ENCODE peak calls at places on chromosomes 2 and 18, in ten cellular contexts. F is heart left ventricle; G is neural progenitor cell; E is fibroblast of lung; Y is cardiac muscle cell; H is CD4-positive, alpha-beta memory T cell; X is adipocyte; B is ovary; V is CD8-positive, alpha-beta T cell; Z is psoas muscle. N is an unnamed sample. For H3K4me1, the result is how much of the 10 kb centered on the place peaks cover.

GRCh38 chr2:90077948-90078347 is 1386.5 kb downstream of the RPIA start:
- DNase-seq in G (no peak), B (no peak), V (no peak), Y (no peak), H (no peak), E (no peak), Z (no peak), X (no peak), F (no peak), N (no peak)

GRCh38 chr2:44549856-44550255 is 188.1 kb downstream of the CAMKMT start:
- DNase-seq in B (no peak), Z (no peak), F (no peak), G (no peak), H (no peak), E (peak), Y (no peak), V (no peak), X (no peak), N (no peak)

GRCh38 chr2:38176619-38177021 is 100.7 kb upstream of the CYP1B1 start:
- DNase-seq in H (no peak), Z (no peak), F (no peak), E (peak), B (no peak), G (no peak), X (peak), Y (no peak), V (no peak), N (no peak)

GRCh38 chr2:33782395-33783239 is 183.5 kb upstream of the FAM98A start:
- DNase-seq in V (no peak), H (no peak), X (no peak), F (no peak), Z (no peak), E (no peak), B (no peak), G (peak), Y (no peak), N (no peak)

GRCh38 chr2:143635302-143635701 is 506.1 kb downstream of the ARHGAP15 start:
- DNase-seq in V (no peak), Z (no peak), H (no peak), B (no peak), E (no peak), X (no peak), G (no peak), Y (peak), F (no peak), N (no peak)

GRCh38 chr2:188693111-188693510 is 281.1 kb upstream of the COL3A1 start:
- DNase-seq in Y (no peak), E (no peak), F (peak), V (no peak), Z (no peak), H (no peak), X (no peak), B (no peak), G (no peak), N (no peak)

GRCh38 chr2:127575185-127575765 is 39.8 kb downstream of the MYO7B start:
- DNase-seq in H (no peak), F (no peak), V (no peak), E (no peak), Y (no peak), X (no peak), G (no peak), B (no peak), Z (no peak), N (no peak)

GRCh38 chr2:139465789-139466188 is 685.6 kb upstream of the NXPH2 start:
- DNase-seq in B (no peak), Z (no peak), H (no peak), F (no peak), E (no peak), G (no peak), Y (no peak), V (no peak), X (no peak), N (no peak)

GRCh38 chr2:216414772-216415319 is 2.6 kb downstream of the SMARCAL1 start:
- DNase-seq in Z (no peak), B (no peak), G (no peak), H (no peak), V (no peak), E (no peak), F (no peak), X (no peak), Y (no peak), N (no peak)

GRCh38 chr2:233146194-233146593 is 86.1 kb downstream of the INPP5D start:
- DNase-seq in F (no peak), E (no peak), G (no peak), B (no peak), H (no peak), X (no peak), Y (no peak), Z (no peak), V (no peak), N (no peak)

GRCh38 chr2:17543848-17544645 is 3.6 kb downstream of the VSNL1 start:
- DNase-seq in H (no peak), B (no peak), F (no peak), Y (no peak), G (peak), X (peak), V (no peak), Z (no peak), E (peak), N (no peak)

GRCh38 chr2:65471409-65471808 is 39.0 kb upstream of the SPRED2 start:
- DNase-seq in G (no peak), X (no peak), H (no peak), E (no peak), B (no peak), F (no peak), Z (no peak), V (no peak), Y (no peak), N (no peak)

GRCh38 chr2:3575534-3576324 is 669 bp downstream of the RPS7 start:
- DNase-seq in V (peak), E (no peak), X (peak), H (peak), F (no peak), Y (peak), G (no peak), B (no peak), Z (peak), N (no peak)

GRCh38 chr2:3626118-3626816 is 31.4 kb downstream of the COLEC11 start:
- DNase-seq in G (no peak), H (no peak), X (no peak), F (no peak), B (no peak), E (no peak), V (no peak), Y (peak), Z (no peak), N (peak)

GRCh38 chr2:156619021-156619539 is 182.9 kb downstream of the GPD2 start:
- DNase-seq in B (no peak), E (no peak), X (no peak), Z (no peak), H (no peak), V (no peak), Y (no peak), F (no peak), G (no peak), N (no peak)

GRCh38 chr2:209663149-209663548 is 108.5 kb upstream of the UNC80 start:
- DNase-seq in H (no peak), V (no peak), Z (no peak), X (peak), Y (peak), B (no peak), E (peak), G (peak), F (no peak), N (no peak)

GRCh38 chr2:23689891-23690290 is 237.0 kb downstream of the ATAD2B start:
- DNase-seq in V (no peak), F (peak), B (no peak), G (peak), Y (no peak), Z (peak), H (no peak), X (no peak), E (no peak), N (no peak)

GRCh38 chr2:44954902-44955592 is 13.5 kb downstream of the SIX3 start:
- DNase-seq in Z (no peak), Y (no peak), G (peak), B (no peak), F (no peak), H (no peak), X (peak), E (no peak), V (no peak), N (no peak)

GRCh38 chr2:16014041-16014787 is 73.9 kb downstream of the MYCN start:
- DNase-seq in Z (no peak), G (no peak), V (no peak), Y (no peak), F (no peak), B (no peak), X (no peak), E (no peak), H (no peak), N (no peak)

GRCh38 chr2:109614715-109615636 is 812 bp downstream of the SOWAHC start:
- DNase-seq in Z (peak), H (no peak), Y (peak), B (peak), F (peak), X (peak), E (peak), G (peak), V (no peak), N (peak)

GRCh38 chr2:120177973-120178372 is 45.2 kb downstream of the TMEM185B start:
- DNase-seq in F (no peak), Z (no peak), V (no peak), G (peak), Y (no peak), H (no peak), E (no peak), B (no peak), X (no peak), N (no peak)
- H3K4me3 ChIP-seq in F (no peak), Z (no peak), V (peak), G (no peak), Y (no peak), H (no peak), E (no peak), B (no peak), X (no peak), N (no peak)

DNA sequence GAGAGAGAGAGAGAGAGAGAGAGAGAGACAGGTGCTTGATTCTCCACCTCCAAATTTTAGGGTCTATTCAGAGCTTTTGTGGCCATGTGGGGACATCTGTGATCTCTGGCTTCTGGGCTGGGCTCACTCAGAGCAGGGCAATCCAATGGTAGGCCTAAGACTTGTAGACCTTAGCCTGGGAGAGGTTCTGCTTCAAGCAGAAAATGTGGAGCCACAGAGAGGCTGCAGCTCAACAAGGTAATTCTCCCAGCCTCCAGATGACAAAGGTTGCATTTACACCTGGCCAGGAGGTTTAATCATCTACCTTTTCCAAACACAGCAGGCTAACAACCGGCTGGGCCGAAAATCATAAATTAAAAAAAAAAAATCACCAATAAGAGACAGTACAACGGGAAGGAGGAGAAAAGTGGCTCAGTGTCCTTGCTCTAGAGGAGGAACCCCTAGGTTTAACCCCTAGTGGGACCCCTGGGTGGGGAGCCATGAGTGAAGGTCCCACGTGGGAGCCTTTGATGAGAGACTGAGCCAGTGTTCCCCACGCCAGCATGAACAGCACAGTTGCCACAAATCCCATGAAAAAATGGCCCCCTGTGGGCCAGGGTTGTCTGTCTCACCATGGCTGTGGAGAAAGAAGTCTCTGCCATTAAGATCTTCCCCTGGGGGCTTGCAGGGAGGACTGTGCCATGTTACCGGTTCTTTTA is 124.0 kb upstream of the GATA6 start:
- DNase-seq in E (no peak), F (no peak), V (no peak), G (no peak), X (no peak), Y (no peak), Z (no peak), H (no peak), B (no peak), N (no peak)
- H3K4me1 ChIP-seq in E (under half), F (under half), V (under half), G (under half), X (under half), Y (under half), Z (under half), H (under half), B (under half), N (under half)

DNA sequence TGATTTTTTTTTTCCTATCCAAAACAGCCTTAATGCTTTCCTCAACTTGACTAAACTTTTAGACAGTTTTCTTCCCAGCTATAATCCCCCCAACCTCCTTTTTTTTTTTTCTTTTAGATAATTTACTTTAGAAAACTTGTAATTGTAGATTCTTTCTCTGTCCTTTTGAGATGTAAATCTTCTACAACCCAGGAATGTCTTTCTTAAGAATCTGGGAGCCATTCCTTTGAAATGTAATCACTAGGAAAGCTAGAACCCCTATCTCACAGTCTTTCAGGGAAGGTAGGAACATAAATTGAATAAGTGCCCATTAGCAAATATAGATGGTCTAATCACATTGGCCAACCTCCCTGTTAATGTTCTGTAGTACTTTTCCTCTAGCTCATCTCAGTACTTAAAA is 285.4 kb downstream of the NUP35 start:
- DNase-seq in V (no peak), E (no peak), X (no peak), Y (no peak), Z (no peak), G (no peak), H (no peak), B (no peak), F (no peak), N (no peak)
- H3K4me3 ChIP-seq in V (no peak), E (no peak), X (no peak), Y (no peak), Z (no peak), G (no peak), H (no peak), B (no peak), F (no peak), N (no peak)

DNA sequence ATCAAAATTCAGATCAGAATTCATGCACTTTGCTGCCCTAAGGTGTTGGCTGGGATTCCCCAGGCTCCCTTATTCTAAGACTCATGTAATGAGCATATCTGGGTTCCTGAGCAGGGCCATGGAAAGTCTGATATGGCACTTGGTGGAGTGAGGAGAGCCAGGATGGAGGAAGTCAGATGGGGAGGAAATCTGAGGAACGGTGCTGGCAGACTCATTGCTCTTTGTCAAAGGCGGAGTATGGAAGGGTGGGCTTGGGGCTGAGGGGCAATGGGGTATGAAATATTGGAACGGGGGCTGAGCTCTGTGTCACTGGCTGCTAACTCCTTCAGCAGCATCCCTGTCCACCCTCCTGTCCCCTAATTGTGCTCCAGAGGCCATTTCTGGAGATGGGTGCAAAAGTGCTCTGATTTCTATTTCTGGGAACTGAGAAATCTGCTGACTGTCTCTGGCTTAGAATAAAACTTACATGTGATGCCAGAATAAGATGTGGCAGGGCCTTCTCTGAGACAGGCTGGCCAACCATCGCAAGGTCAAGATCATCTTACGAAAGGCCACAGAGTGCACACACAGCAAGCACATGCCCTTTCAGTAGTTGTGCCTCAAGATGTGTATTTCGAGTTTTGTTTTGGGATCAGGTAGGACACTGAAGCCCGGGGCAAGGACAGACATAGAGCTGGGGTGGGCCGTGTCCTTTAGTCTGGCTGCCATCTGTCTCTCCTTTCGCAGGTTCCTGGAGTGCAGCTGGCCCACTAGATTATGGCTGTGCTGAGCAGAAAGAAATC is 480.0 kb upstream of the HS6ST1 start:
- DNase-seq in F (no peak), X (no peak), E (no peak), Z (no peak), H (no peak), Y (no peak), B (no peak), G (no peak), V (no peak), N (no peak)
- H3K4me1 ChIP-seq in F (under half), X (under half), E (under half), Z (under half), H (under half), Y (under half), B (under half), G (under half), V (under half), N (under half)

GRCh38 chr2:171523969-171524401 is 1.7 kb downstream of the CYBRD1 start:
- DNase-seq in F (no peak), B (no peak), Z (no peak), G (peak), E (peak), Y (peak), X (peak), H (no peak), V (no peak), N (no peak)
- H3K4me3 ChIP-seq in F (peak), B (peak), Z (peak), G (peak), E (peak), Y (peak), X (peak), H (no peak), V (no peak), N (peak)

GRCh38 chr2:136056077-136056688 is 61.8 kb downstream of the CXCR4 start:
- DNase-seq in V (no peak), Y (no peak), E (no peak), G (no peak), F (no peak), X (no peak), Z (no peak), H (no peak), B (no peak), N (no peak)
- H3K4me1 ChIP-seq in V (half or more), Y (under half), E (under half), G (under half), F (under half), X (under half), Z (under half), H (half or more), B (under half), N (under half)

GRCh38 chr18:9965711-9966624 is 52.2 kb downstream of the VAPA start:
- DNase-seq in X (no peak), E (peak), V (no peak), Z (no peak), Y (no peak), F (no peak), G (no peak), H (no peak), B (no peak), N (no peak)

GRCh38 chr18:9973461-9973860 is 59.6 kb downstream of the VAPA start:
- DNase-seq in B (no peak), Z (no peak), X (no peak), V (no peak), G (no peak), H (no peak), F (no peak), E (no peak), Y (no peak), N (no peak)

GRCh38 chr18:9971313-9971920 is 57.6 kb downstream of the VAPA start:
- DNase-seq in H (peak), Y (peak), Z (peak), V (peak), E (peak), F (no peak), X (peak), B (peak), G (peak), N (no peak)

GRCh38 chr18:9969247-9969646 is 55.4 kb downstream of the VAPA start:
- DNase-seq in E (no peak), Y (no peak), F (no peak), X (no peak), G (no peak), B (no peak), Z (no peak), H (no peak), V (no peak), N (no peak)

GRCh38 chr18:9968081-9968848 is 54.4 kb downstream of the VAPA start:
- DNase-seq in E (peak), X (no peak), F (no peak), Y (no peak), Z (no peak), V (no peak), H (no peak), G (no peak), B (no peak), N (no peak)
- H3K4me3 ChIP-seq in E (no peak), X (no peak), F (no peak), Y (no peak), Z (no peak), V (no peak), H (no peak), G (no peak), B (no peak), N (no peak)

GRCh38 chr2:55010149-55010591 is 40.1 kb downstream of the RTN4 start:
- DNase-seq in Z (peak), X (peak), E (peak), V (peak), G (peak), F (no peak), H (peak), Y (no peak), B (no peak), N (no peak)

GRCh38 chr2:55013936-55014335 is 36.3 kb downstream of the RTN4 start:
- DNase-seq in G (no peak), Z (no peak), Y (no peak), E (no peak), H (no peak), V (no peak), B (no peak), X (no peak), F (no peak), N (no peak)

GRCh38 chr2:55012648-55013484 is 37.4 kb downstream of the RTN4 start:
- DNase-seq in Z (no peak), E (no peak), Y (no peak), G (no peak), X (no peak), H (no peak), B (no peak), V (no peak), F (no peak), N (no peak)

GRCh38 chr2:55010915-55011314 is 39.3 kb downstream of the RTN4 start:
- DNase-seq in V (no peak), E (peak), Z (peak), F (no peak), Y (no peak), X (peak), G (no peak), B (no peak), H (no peak), N (no peak)

GRCh38 chr2:55011741-55012574 is 38.3 kb downstream of the RTN4 start:
- DNase-seq in F (no peak), G (no peak), H (no peak), Y (no peak), V (no peak), Z (no peak), E (no peak), B (no peak), X (no peak), N (no peak)
- H3K4me1 ChIP-seq in F (half or more), G (under half), H (half or more), Y (half or more), V (under half), Z (under half), E (under half), B (under half), X (half or more), N (under half)

DNA sequence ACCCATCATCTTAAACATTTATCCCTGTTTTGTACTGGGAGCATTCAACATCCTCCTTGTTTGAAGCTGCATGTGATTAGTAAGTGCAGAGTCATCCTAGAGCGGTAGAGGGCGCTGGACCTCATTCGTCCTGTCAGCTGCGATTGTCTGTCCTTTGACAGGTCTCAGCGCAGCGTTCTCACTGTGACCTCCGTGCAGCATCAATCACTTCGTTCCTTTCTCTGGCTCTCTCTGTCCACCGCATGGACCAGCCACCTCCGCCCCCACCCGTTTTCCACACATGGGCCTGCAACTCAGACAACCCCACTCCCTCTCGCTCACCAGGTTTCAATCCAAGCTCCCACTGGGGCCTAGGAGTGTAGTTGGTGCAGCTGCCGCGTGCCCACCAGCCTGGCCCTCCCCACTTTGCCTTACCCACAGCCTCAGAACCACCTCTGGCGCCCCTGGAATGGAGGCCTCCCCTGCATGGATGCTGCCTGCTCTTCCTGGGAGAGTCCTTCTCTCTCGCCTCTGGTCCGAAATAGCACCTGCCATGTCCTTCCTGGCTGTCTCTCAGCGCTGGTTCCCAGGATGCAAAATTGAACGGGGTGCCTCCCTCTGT is 90.5 kb downstream of the NDUFA10 start:
- DNase-seq in E (no peak), G (peak), X (peak), H (peak), Z (peak), Y (no peak), F (peak), B (peak), V (peak), N (peak)
- H3K4me3 ChIP-seq in E (no peak), G (no peak), X (no peak), H (no peak), Z (no peak), Y (no peak), F (no peak), B (no peak), V (no peak), N (no peak)